ENCODE peak calls at places on chromosomes 6 and 20, in ten cellular contexts. D is NCI-H526, L is NCI-H446, X is non-pigmented ciliary epithelial cell, H is HTR-8/SVneo, U is cardiac muscle cell, Y is substantia nigra, C is right atrium auricular region, A is COR-L47, M is heart left ventricle. I is an unnamed sample.
A peak's percentile ranks its signal among the peaks of the same experiment; 100 is the strongest.

GRCh38 chr6:143408151-143408786 is 42.2 kb downstream of the ADAT2 start:
- DNase-seq in D (no peak), L (no peak), X (no peak), H (no peak), U (no peak), Y (no peak), C (no peak), A (no peak), M (no peak), I (no peak)

GRCh38 chr6:102759415-102759814 is 1365.9 kb downstream of the GRIK2 start:
- DNase-seq in D (no peak), L (no peak), X (peak; percentile 4), H (no peak), U (no peak), Y (no peak), C (no peak), A (no peak), M (no peak), I (no peak)

GRCh38 chr6:7787137-7787575 is 61.3 kb downstream of the BMP6 start:
- DNase-seq in D (no peak), L (no peak), X (peak; percentile 31), H (no peak), U (no peak), Y (no peak), C (peak; percentile 63), A (no peak), M (no peak), I (no peak)

GRCh38 chr6:105363100-105363754 is 39.7 kb downstream of the PREP start:
- DNase-seq in D (peak; percentile 19), L (peak; percentile 19), X (peak; percentile 4), H (peak; percentile 20), U (peak; percentile 46), Y (no peak), C (no peak), A (peak; percentile 38), M (no peak), I (peak; percentile 34)

GRCh38 chr20:15867899-15868298 is 705.3 kb downstream of the KIF16B start:
- DNase-seq in D (peak; percentile 30), L (no peak), X (no peak), H (no peak), U (no peak), Y (no peak), C (no peak), A (no peak), M (no peak), I (no peak)

GRCh38 chr20:18679020-18679419 is 91.2 kb downstream of the DTD1 start:
- DNase-seq in D (peak; percentile 71), L (no peak), X (no peak), H (no peak), U (no peak), Y (no peak), C (no peak), A (peak; percentile 78), M (no peak), I (no peak)

GRCh38 chr20:41308290-41308691 is 9.2 kb downstream of the ZHX3 start:
- DNase-seq in D (no peak), L (no peak), X (no peak), H (no peak), U (no peak), Y (no peak), C (no peak), A (no peak), M (no peak), I (no peak)

GRCh38 chr20:50092436-50092835 is 20.5 kb downstream of the UBE2V1 start:
- DNase-seq in D (no peak), L (no peak), X (no peak), H (no peak), U (no peak), Y (no peak), C (no peak), A (no peak), M (no peak), I (no peak)

GRCh38 chr6:158813032-158813431 is 6.1 kb downstream of the EZR start:
- DNase-seq in D (no peak), L (no peak), X (no peak), H (no peak), U (no peak), Y (no peak), C (no peak), A (no peak), M (no peak), I (no peak)

GRCh38 chr6:6685249-6685667 is 96.7 kb downstream of the LY86 start:
- DNase-seq in D (no peak), L (no peak), X (no peak), H (no peak), U (no peak), Y (no peak), C (no peak), A (no peak), M (no peak), I (no peak)

GRCh38 chr6:158624684-158625682 is 19.6 kb downstream of the DYNLT1 start:
- DNase-seq in D (no peak), L (no peak), X (no peak), H (no peak), U (no peak), Y (no peak), C (no peak), A (no peak), M (no peak), I (no peak)

GRCh38 chr6:163405412-163406309 is 8.9 kb upstream of the QKI start:
- DNase-seq in D (no peak), L (no peak), X (no peak), H (no peak), U (peak; percentile 67), Y (peak; percentile 76), C (no peak), A (no peak), M (peak; percentile 82), I (no peak)

GRCh38 chr6:83708970-83709747 is at the start of gene SNAP91:
- DNase-seq in D (peak; percentile 86), L (peak; percentile 71), X (no peak), H (peak; percentile 18), U (peak; percentile 92), Y (peak; percentile 46), C (no peak), A (peak; percentile 93), M (peak; percentile 62), I (peak; percentile 65)

GRCh38 chr6:163402616-163403015 is 11.9 kb upstream of the QKI start:
- DNase-seq in D (no peak), L (no peak), X (no peak), H (no peak), U (no peak), Y (no peak), C (no peak), A (no peak), M (no peak), I (no peak)

GRCh38 chr20:23195635-23196034 is 109.5 kb upstream of the CD93 start:
- DNase-seq in D (no peak), L (no peak), X (no peak), H (no peak), U (no peak), Y (no peak), C (no peak), A (no peak), M (no peak), I (no peak)

GRCh38 chr6:89954721-89955148 is 60.5 kb downstream of the GJA10 start:
- DNase-seq in D (no peak), L (no peak), X (no peak), H (no peak), U (no peak), Y (no peak), C (no peak), A (no peak), M (no peak), I (no peak)

GRCh38 chr6:79713701-79714322 is 82.7 kb downstream of the SH3BGRL2 start:
- DNase-seq in D (peak; percentile 76), L (peak; percentile 54), X (peak; percentile 3), H (peak; percentile 22), U (peak; percentile 76), Y (no peak), C (no peak), A (peak; percentile 37), M (no peak), I (peak; percentile 51)

GRCh38 chr6:152310371-152310954 is 326.7 kb downstream of the SYNE1 start:
- DNase-seq in D (no peak), L (no peak), X (no peak), H (no peak), U (no peak), Y (no peak), C (no peak), A (no peak), M (no peak), I (no peak)

GRCh38 chr6:84568971-84569370 is 195.4 kb downstream of the TBX18 start:
- DNase-seq in D (no peak), L (no peak), X (no peak), H (no peak), U (no peak), Y (no peak), C (no peak), A (peak; percentile 30), M (no peak), I (peak; percentile 0)

GRCh38 chr6:52152692-52153091 is 33.5 kb upstream of the IL17A start:
- DNase-seq in D (no peak), L (no peak), X (no peak), H (no peak), U (peak; percentile 47), Y (no peak), C (no peak), A (no peak), M (no peak), I (no peak)

GRCh38 chr6:109457596-109457996 is 2.0 kb upstream of the MICAL1 start:
- DNase-seq in D (no peak), L (no peak), X (no peak), H (no peak), U (no peak), Y (no peak), C (no peak), A (no peak), M (no peak), I (no peak)

I was measured in NCI-H2227 treated with DMSO at 0.1 percent for 48 hours.